ENCODE peak calls at places on chromosomes 11 and 22, in ten cellular contexts. X is astrocyte of the cerebellum; C is IMR-90; F is kidney; Y is cardiac muscle cell; N is hepatocyte; L is CD8-positive, alpha-beta T cell; R is mucosa of descending colon; S is adrenal gland; G is upper lobe of right lung. E is an unnamed sample.

GRCh38 chr11:59273008-59273841 is 60.5 kb upstream of the MPEG1 start:
- DNase-seq in X (no peak), C (no peak), F (no peak), Y (no peak), N (no peak), L (no peak), R (peak; percentile 78), S (no peak), G (no peak), E (no peak)

GRCh38 chr11:1714908-1715885 is 18.2 kb downstream of the KRTAP5-6 start:
- DNase-seq in X (no peak), C (no peak), F (no peak), Y (no peak), N (no peak), L (no peak), R (no peak), S (peak; percentile 44), G (no peak), E (no peak)

GRCh38 chr11:45371251-45371749 is 85.2 kb upstream of the SYT13 start:
- DNase-seq in X (peak; percentile 39), C (peak; percentile 46), F (no peak), Y (peak; percentile 78), N (peak; percentile 86), L (peak; percentile 63), R (peak; percentile 72), S (peak; percentile 69), G (peak; percentile 81), E (peak; percentile 6)

GRCh38 chr22:41021655-41022454 is 70.5 kb upstream of the EP300 start:
- DNase-seq in X (no peak), C (peak; percentile 16), F (peak; percentile 91), Y (peak; percentile 72), N (peak; percentile 87), L (peak; percentile 74), R (peak; percentile 83), S (peak; percentile 73), G (peak; percentile 93), E (no peak)

GRCh38 chr11:44610556-44610955 is 45.1 kb downstream of the CD82 start:
- DNase-seq in X (no peak), C (no peak), F (no peak), Y (no peak), N (no peak), L (no peak), R (no peak), S (no peak), G (no peak), E (no peak)

GRCh38 chr11:131767421-131767820 is 397.0 kb downstream of the NTM start:
- DNase-seq in X (no peak), C (peak; percentile 74), F (no peak), Y (peak; percentile 47), N (no peak), L (no peak), R (no peak), S (no peak), G (no peak), E (no peak)

GRCh38 chr11:12070446-12071267 is 39.7 kb upstream of the MICAL2 start:
- DNase-seq in X (no peak), C (no peak), F (peak; percentile 71), Y (no peak), N (no peak), L (no peak), R (no peak), S (peak; percentile 35), G (no peak), E (no peak)

GRCh38 chr11:120335596-120335927 is 651 bp upstream of the ARHGEF12 start:
- DNase-seq in X (no peak), C (peak; percentile 34), F (no peak), Y (peak; percentile 41), N (no peak), L (no peak), R (no peak), S (no peak), G (no peak), E (no peak)

GRCh38 chr11:57278721-57279095 is 41.7 kb upstream of the APLNR start:
- DNase-seq in X (no peak), C (no peak), F (no peak), Y (peak; percentile 23), N (no peak), L (no peak), R (no peak), S (no peak), G (no peak), E (no peak)

GRCh38 chr11:24754406-24754805 is 257.6 kb downstream of the LUZP2 start:
- DNase-seq in X (no peak), C (peak; percentile 30), F (no peak), Y (no peak), N (no peak), L (no peak), R (no peak), S (no peak), G (no peak), E (no peak)

GRCh38 chr11:17571431-17572358 is 24.6 kb downstream of the OTOG start:
- DNase-seq in X (no peak), C (no peak), F (peak; percentile 45), Y (no peak), N (no peak), L (no peak), R (no peak), S (no peak), G (no peak), E (no peak)

GRCh38 chr11:17572359-17572690 is 25.3 kb downstream of the OTOG start:
- DNase-seq in X (no peak), C (no peak), F (peak; percentile 32), Y (no peak), N (no peak), L (no peak), R (no peak), S (no peak), G (no peak), E (no peak)

GRCh38 chr11:17574141-17574798 is 27.2 kb downstream of the OTOG start:
- DNase-seq in X (no peak), C (no peak), F (peak; percentile 11), Y (no peak), N (no peak), L (no peak), R (no peak), S (no peak), G (no peak), E (no peak)

GRCh38 chr11:17573526-17573925 is 26.5 kb downstream of the OTOG start:
- DNase-seq in X (no peak), C (no peak), F (peak; percentile 15), Y (no peak), N (no peak), L (no peak), R (no peak), S (no peak), G (no peak), E (no peak)

GRCh38 chr11:17572791-17573460 is 25.9 kb downstream of the OTOG start:
- DNase-seq in X (no peak), C (no peak), F (peak; percentile 35), Y (no peak), N (no peak), L (no peak), R (no peak), S (no peak), G (no peak), E (no peak)
- TF ChIP-seq CTCF in X (no peak), C (no peak), F (no peak), Y (no peak), N (no peak), L (no peak), R (no peak), S (no peak), G (no peak), E (no peak)

DNA sequence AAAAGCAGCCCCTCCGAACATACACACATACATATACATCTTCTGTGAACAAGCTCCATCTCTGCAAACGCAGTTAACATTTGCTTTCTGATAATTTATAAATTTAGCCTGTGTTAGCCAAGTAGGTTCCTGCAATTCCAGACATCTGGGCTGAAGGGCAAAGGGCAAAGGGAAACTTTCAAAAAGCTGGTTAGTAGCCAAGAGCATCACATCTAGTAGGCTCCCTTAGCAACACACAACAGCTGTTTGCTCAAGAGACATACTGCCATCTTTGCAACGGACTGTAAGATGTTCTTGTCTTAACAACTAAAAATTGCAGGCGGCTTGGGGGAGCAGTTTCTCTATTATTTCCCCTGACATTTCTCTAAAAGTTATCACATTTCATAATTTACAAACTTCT is 134.9 kb downstream of the RBFOX2 start:
- DNase-seq in X (no peak), C (peak; percentile 43), F (no peak), Y (peak; percentile 66), N (no peak), L (no peak), R (no peak), S (no peak), G (no peak), E (no peak)
- H3K4me3 ChIP-seq in X (no peak overlapping the region), C (no peak overlapping the region), F (no peak overlapping the region), Y (peak overlapping the region; percentile 28), N (no peak overlapping the region), L (no peak overlapping the region), R (no peak overlapping the region), S (peak overlapping the region; percentile 9), G (no peak overlapping the region), E (no peak overlapping the region)

DNA sequence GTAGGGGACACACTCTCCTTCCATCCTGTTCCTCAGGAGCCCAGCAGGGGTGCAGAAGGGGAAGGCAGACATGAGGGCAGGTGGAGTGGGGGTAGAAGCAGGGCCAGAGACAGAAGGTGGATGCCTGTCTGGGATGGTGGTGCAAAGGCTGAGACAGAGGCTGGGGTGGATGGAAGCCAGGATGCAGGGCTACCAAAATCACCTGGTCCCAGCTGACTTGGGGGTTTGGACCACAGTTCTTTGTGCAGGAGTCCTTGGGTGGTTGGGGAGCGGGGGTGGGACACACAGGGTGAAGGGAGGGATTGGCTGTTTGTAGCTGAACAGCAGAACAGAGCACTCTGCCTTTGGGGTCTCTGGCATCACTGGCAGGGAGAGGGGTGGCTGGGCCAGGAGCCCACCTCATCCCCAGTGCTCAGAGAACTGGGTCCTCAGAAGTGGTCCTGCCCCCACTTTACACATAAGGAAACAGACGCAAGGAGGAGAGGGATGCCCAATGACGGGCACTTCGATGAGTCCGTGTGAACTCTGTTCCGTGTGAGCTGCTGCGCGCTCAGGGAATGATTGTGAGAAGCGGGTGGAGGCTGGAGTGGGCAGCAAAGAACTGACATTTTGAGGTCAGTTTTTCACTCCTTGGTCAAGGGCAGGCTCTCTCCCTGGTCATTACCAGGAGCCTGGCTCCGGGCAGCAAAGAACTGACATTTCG is 1.8 kb downstream of the TAGLN start:
- DNase-seq in X (no peak), C (peak; percentile 32), F (no peak), Y (peak; percentile 42), N (no peak), L (no peak), R (no peak), S (no peak), G (no peak), E (no peak)
- TF ChIP-seq CTCF in X (no peak), C (no peak), F (no peak), Y (no peak), N (no peak), L (no peak), R (no peak), S (no peak), G (no peak), E (no peak)

GRCh38 chr11:118448294-118448693 is 12.0 kb downstream of the KMT2A start:
- DNase-seq in X (no peak), C (peak; percentile 49), F (no peak), Y (peak; percentile 43), N (no peak), L (no peak), R (no peak), S (no peak), G (no peak), E (no peak)

GRCh38 chr11:118449316-118449918 is 13.1 kb downstream of the KMT2A start:
- DNase-seq in X (no peak), C (no peak), F (no peak), Y (no peak), N (no peak), L (no peak), R (no peak), S (no peak), G (no peak), E (no peak)

GRCh38 chr11:118447423-118447822 is 11.1 kb downstream of the KMT2A start:
- DNase-seq in X (no peak), C (no peak), F (no peak), Y (no peak), N (no peak), L (no peak), R (no peak), S (no peak), G (no peak), E (no peak)

GRCh38 chr11:118450451-118450850 is 14.2 kb downstream of the KMT2A start:
- DNase-seq in X (no peak), C (no peak), F (no peak), Y (no peak), N (no peak), L (no peak), R (no peak), S (no peak), G (no peak), E (no peak)
- H3K4me3 ChIP-seq in X (no peak overlapping the region), C (no peak overlapping the region), F (no peak overlapping the region), Y (no peak overlapping the region), N (no peak overlapping the region), L (no peak overlapping the region), R (no peak overlapping the region), S (no peak overlapping the region), G (no peak overlapping the region), E (no peak overlapping the region)